ENCODE peak calls at places on chromosomes 13 and 19, in ten cellular contexts. A, R, P, T, V, N, U, S, M and L are unnamed samples.

GRCh38 chr13:48244159-48244558 is 11.2 kb downstream of the ITM2B start:
- DNase-seq in M (no peak), S (no peak), U (no peak), T (no peak), N (no peak), P (no peak), V (no peak), A (no peak), R (no peak), L (no peak)

GRCh38 chr13:40585911-40586471 is 80.5 kb downstream of the FOXO1 start:
- DNase-seq in A (no peak), M (no peak), P (no peak), T (no peak), N (no peak), S (no peak), R (no peak), V (no peak), U (no peak), L (no peak)

GRCh38 chr19:42129399-42130253 is 2.6 kb downstream of the POU2F2 start:
- DNase-seq in V (peak; percentile 29), S (peak; percentile 93), A (no peak), M (no peak), P (no peak), U (no peak), N (peak; percentile 59), T (peak; percentile 75), R (no peak), L (no peak)

GRCh38 chr13:93496985-93497673 is 270.5 kb downstream of the GPC6 start:
- DNase-seq in V (no peak), P (no peak), A (no peak), M (no peak), N (no peak), T (no peak), S (no peak), U (no peak), R (no peak), L (no peak)

GRCh38 chr13:98416408-98416807 is 160.5 kb downstream of the STK24 start:
- DNase-seq in M (no peak), T (peak; percentile 76), S (no peak), V (peak; percentile 93), A (no peak), N (no peak), U (no peak), R (no peak), P (no peak), L (no peak)

GRCh38 chr19:10152100-10152499 is 32.4 kb upstream of the EIF3G start:
- DNase-seq in N (no peak), T (no peak), A (no peak), U (no peak), V (no peak), P (no peak), M (no peak), S (no peak), R (no peak), L (no peak)

GRCh38 chr19:33375760-33376159 is 2.3 kb downstream of the CEBPG start:
- DNase-seq in P (no peak), T (no peak), R (no peak), M (peak; percentile 46), S (no peak), N (no peak), V (no peak), U (no peak), A (no peak), L (no peak)

GRCh38 chr19:5423567-5424125 is 31.6 kb upstream of the ZNRF4 start:
- DNase-seq in T (no peak), N (no peak), U (no peak), P (no peak), R (no peak), M (no peak), A (no peak), S (no peak), V (no peak), L (no peak)

GRCh38 chr13:49637989-49638388 is 9.7 kb downstream of the ARL11 start:
- DNase-seq in N (no peak), V (no peak), S (no peak), T (no peak), A (no peak), R (no peak), P (no peak), U (no peak), M (no peak), L (no peak)

GRCh38 chr13:36891752-36892151 is 28.3 kb downstream of the SMAD9 start:
- DNase-seq in S (no peak), P (no peak), A (no peak), V (no peak), M (no peak), R (no peak), T (no peak), N (no peak), U (no peak), L (no peak)

GRCh38 chr13:63448654-63449053 is 2033.0 kb upstream of the PCDH20 start:
- DNase-seq in V (no peak), P (no peak), U (no peak), N (no peak), R (no peak), S (no peak), A (no peak), M (no peak), T (no peak), L (no peak)

GRCh38 chr19:28633223-28634030 is 579.5 kb downstream of the UQCRFS1 start:
- DNase-seq in S (no peak), M (no peak), R (no peak), U (peak; percentile 72), N (no peak), A (peak; percentile 61), P (no peak), V (no peak), T (peak; percentile 57), L (no peak)

GRCh38 chr13:41004875-41005693 is 14.0 kb downstream of the ELF1 start:
- DNase-seq in R (no peak), A (no peak), S (peak; percentile 79), T (no peak), M (no peak), N (no peak), P (no peak), V (no peak), U (no peak), L (no peak)

GRCh38 chr13:71378992-71379905 is 487.8 kb downstream of the DACH1 start:
- DNase-seq in N (no peak), T (no peak), M (no peak), S (no peak), A (no peak), V (no peak), U (no peak), R (no peak), P (no peak), L (no peak)

GRCh38 chr13:40983725-40984669 is 35.1 kb downstream of the ELF1 start:
- DNase-seq in U (no peak), R (no peak), M (no peak), T (no peak), N (no peak), P (no peak), S (no peak), A (no peak), V (no peak), L (no peak)

GRCh38 chr19:18385675-18386542 is at the start of gene GDF15:
- DNase-seq in T (peak; percentile 96), S (no peak), V (peak; percentile 96), U (peak; percentile 90), R (peak; percentile 47), N (peak; percentile 92), P (peak; percentile 86), A (peak; percentile 94), M (peak; percentile 95), L (peak; percentile 47)

GRCh38 chr19:19544257-19545127 is 6.4 kb downstream of the CILP2 start:
- DNase-seq in T (no peak), U (no peak), P (no peak), A (no peak), S (no peak), M (no peak), R (no peak), V (no peak), N (peak; percentile 73), L (no peak)

GRCh38 chr19:7799640-7800355 is 30.2 kb upstream of the EVI5L start:
- DNase-seq in M (peak; percentile 60), U (peak; percentile 88), P (peak; percentile 76), T (peak; percentile 67), S (no peak), N (peak; percentile 64), R (peak; percentile 40), A (peak; percentile 67), V (peak; percentile 73), L (peak; percentile 68)

DNA sequence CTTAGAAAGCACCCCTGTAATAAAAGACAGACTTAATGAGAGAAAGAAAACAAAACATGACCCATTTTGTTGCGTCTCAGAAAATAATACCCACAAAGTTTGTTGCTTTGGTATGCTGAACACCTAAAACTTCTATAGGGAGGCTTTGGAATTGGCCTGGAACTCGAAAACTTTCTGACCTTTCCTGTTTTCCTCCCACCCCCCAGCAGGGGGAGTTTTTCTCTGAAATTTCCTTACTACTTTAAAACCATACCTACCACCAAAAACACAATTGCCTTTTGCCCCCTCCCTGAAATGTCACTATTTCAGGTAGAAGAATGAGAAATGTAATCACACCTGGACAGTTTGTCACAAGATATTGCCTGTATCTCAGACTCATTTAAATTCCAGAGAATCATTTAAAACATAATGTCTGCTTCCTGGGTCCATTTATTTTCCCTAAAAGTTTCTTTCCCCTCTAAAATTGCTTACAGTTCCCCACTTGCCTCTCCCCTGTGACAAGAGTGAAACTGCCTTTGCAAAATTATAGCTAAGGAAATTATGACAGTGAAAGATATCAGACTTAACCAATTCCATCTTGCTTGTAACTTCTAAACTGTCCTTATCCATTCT is 2700.2 kb downstream of the PCDH9 start:
- DNase-seq in T (no peak), V (no peak), N (no peak), R (no peak), M (peak; percentile 9), A (peak; percentile 4), P (no peak), S (no peak), U (peak; percentile 52), L (no peak)
- H3K27ac ChIP-seq in T (no peak overlapping the region), V (no peak overlapping the region), N (no peak overlapping the region), R (no peak overlapping the region), M (no peak overlapping the region), A (no peak overlapping the region), P (no peak overlapping the region), S (no peak overlapping the region), U (no peak overlapping the region), L (no peak overlapping the region)

GRCh38 chr19:46728693-46729339 is 11.9 kb upstream of the PRKD2 start:
- DNase-seq in V (peak; percentile 82), M (peak; percentile 27), P (peak; percentile 87), N (peak; percentile 94), S (no peak), T (peak; percentile 80), R (no peak), U (peak; percentile 90), A (peak; percentile 72), L (peak; percentile 85)
- TF ChIP-seq EP300 in V (no peak), M (no peak), P (no peak), N (no peak), S (no peak), T (no peak), R (no peak), U (no peak), A (no peak), L (no peak)

GRCh38 chr13:33270906-33271538 is 14.5 kb downstream of the STARD13 start:
- DNase-seq in M (no peak), A (no peak), P (no peak), T (no peak), V (no peak), S (no peak), U (no peak), N (no peak), R (no peak), L (no peak)
- H3K27ac ChIP-seq in M (peak overlapping the region; percentile 84), A (peak overlapping the region; percentile 77), P (peak overlapping the region; percentile 71), T (peak overlapping the region; percentile 85), V (peak overlapping the region; percentile 81), S (no peak overlapping the region), U (no peak overlapping the region), N (peak overlapping the region; percentile 64), R (peak overlapping the region; percentile 73), L (no peak overlapping the region)

GRCh38 chr13:51727634-51728274 is 76.2 kb downstream of the DHRS12 start:
- DNase-seq in R (no peak), M (no peak), V (no peak), P (no peak), N (no peak), S (no peak), T (no peak), A (no peak), U (no peak), L (no peak)
- TF ChIP-seq EP300 in R (no peak), M (no peak), V (no peak), P (no peak), N (no peak), S (no peak), T (no peak), A (no peak), U (no peak), L (no peak)